ENCODE peak calls at places on chromosomes 13 and 19, in ten cellular contexts. E is esophagus muscularis mucosa, B is transverse colon, U is stomach, V is SK-N-SH, Q is H1, R is K562, N is upper lobe of left lung, G is sigmoid colon, F is HepG2. H is an unnamed sample.

GRCh38 chr13:21971662-21972635 is 301.1 kb downstream of the FGF9 start:
- DNase-seq in E (no peak), B (no peak), U (no peak), V (no peak), Q (no peak), R (no peak), N (no peak), G (no peak), F (no peak), H (no peak)

GRCh38 chr13:23570931-23571330 is 719 bp downstream of the TNFRSF19 start:
- DNase-seq in E (no peak), B (no peak), U (no peak), V (no peak), Q (no peak), R (no peak), N (no peak), G (no peak), F (peak), H (no peak)

GRCh38 chr13:42969558-42970172 is 22.4 kb downstream of the EPSTI1 start:
- DNase-seq in E (peak), B (peak), U (peak), V (peak), Q (peak), R (peak), N (no peak), G (peak), F (peak), H (peak)

GRCh38 chr13:84985860-84986259 is 813.4 kb downstream of the SLITRK6 start:
- DNase-seq in E (no peak), B (no peak), U (no peak), V (no peak), Q (no peak), R (no peak), N (no peak), G (no peak), F (no peak), H (no peak)

GRCh38 chr19:17938092-17938845 is 5.5 kb downstream of the CCDC124 start:
- DNase-seq in E (no peak), B (peak), U (peak), V (peak), Q (peak), R (peak), N (no peak), G (peak), F (peak), H (no peak)

GRCh38 chr19:44757057-44757734 is 8.7 kb downstream of the BCL3 start:
- DNase-seq in E (no peak), B (peak), U (peak), V (peak), Q (peak), R (peak), N (peak), G (peak), F (no peak), H (no peak)

GRCh38 chr19:46859637-46860124 is 1.1 kb upstream of the ARHGAP35 start:
- DNase-seq in E (no peak), B (peak), U (peak), V (peak), Q (no peak), R (peak), N (no peak), G (peak), F (peak), H (peak)

GRCh38 chr19:21749090-21749489 is 18.3 kb downstream of the ZNF100 start:
- DNase-seq in E (no peak), B (no peak), U (no peak), V (no peak), Q (no peak), R (no peak), N (no peak), G (no peak), F (no peak), H (no peak)

GRCh38 chr19:47156861-47157454 is 26.3 kb downstream of the SAE1 start:
- DNase-seq in E (no peak), B (no peak), U (no peak), V (no peak), Q (no peak), R (no peak), N (no peak), G (no peak), F (no peak), H (no peak)

GRCh38 chr19:44745386-44745831 is 3.1 kb upstream of the BCL3 start:
- DNase-seq in E (peak), B (peak), U (peak), V (no peak), Q (no peak), R (no peak), N (peak), G (peak), F (no peak), H (peak)

GRCh38 chr19:1538978-1539377 is 15.1 kb downstream of the PLK5 start:
- DNase-seq in E (no peak), B (no peak), U (no peak), V (no peak), Q (no peak), R (no peak), N (no peak), G (no peak), F (no peak), H (no peak)

GRCh38 chr19:13588953-13589833 is 82.9 kb upstream of the CACNA1A start:
- DNase-seq in E (no peak), B (peak), U (peak), V (peak), Q (peak), R (peak), N (peak), G (peak), F (peak), H (peak)

GRCh38 chr19:29876414-29876813 is 64.6 kb downstream of the CCNE1 start:
- DNase-seq in E (no peak), B (no peak), U (no peak), V (no peak), Q (no peak), R (no peak), N (no peak), G (no peak), F (no peak), H (no peak)

GRCh38 chr13:26442541-26442940 is 114.9 kb upstream of the WASF3 start:
- DNase-seq in E (no peak), B (no peak), U (no peak), V (no peak), Q (no peak), R (no peak), N (no peak), G (no peak), F (no peak), H (no peak)

GRCh38 chr13:80214521-80214941 is 126.4 kb downstream of the SPRY2 start:
- DNase-seq in E (no peak), B (no peak), U (no peak), V (peak), Q (no peak), R (no peak), N (no peak), G (no peak), F (no peak), H (no peak)

GRCh38 chr19:33404916-33405315 is 31.4 kb downstream of the CEBPG start:
- DNase-seq in E (no peak), B (peak), U (no peak), V (no peak), Q (no peak), R (no peak), N (peak), G (peak), F (no peak), H (peak)

GRCh38 chr13:106522898-106523525 is 12.4 kb downstream of the EFNB2 start:
- DNase-seq in E (no peak), B (peak), U (no peak), V (no peak), Q (no peak), R (no peak), N (no peak), G (no peak), F (no peak), H (no peak)

GRCh38 chr19:12721656-12722565 is 1.8 kb downstream of the TNPO2 start:
- DNase-seq in E (peak), B (peak), U (peak), V (peak), Q (peak), R (peak), N (peak), G (peak), F (peak), H (peak)

GRCh38 chr13:97254809-97255208 is 32.7 kb downstream of the MBNL2 start:
- DNase-seq in E (no peak), B (no peak), U (no peak), V (no peak), Q (no peak), R (no peak), N (no peak), G (no peak), F (no peak), H (no peak)

GRCh38 chr19:4375164-4375619 is 25.2 kb downstream of the SH3GL1 start:
- DNase-seq in E (no peak), B (peak), U (peak), V (peak), Q (peak), R (peak), N (peak), G (peak), F (peak), H (no peak)

GRCh38 chr13:71871180-71871754 is 4.3 kb upstream of the DACH1 start:
- DNase-seq in E (no peak), B (no peak), U (no peak), V (no peak), Q (no peak), R (no peak), N (no peak), G (no peak), F (no peak), H (no peak)

GRCh38 chr19:54587026-54587425 is 6.4 kb upstream of the LILRA1 start:
- DNase-seq in E (no peak), B (no peak), U (no peak), V (no peak), Q (no peak), R (no peak), N (no peak), G (no peak), F (no peak), H (no peak)

GRCh38 chr19:7902796-7903243 is 857 bp upstream of the MAP2K7 start:
- DNase-seq in E (no peak), B (peak), U (no peak), V (no peak), Q (no peak), R (no peak), N (no peak), G (no peak), F (no peak), H (no peak)

GRCh38 chr19:50328257-50329145 is 676 bp downstream of the KCNC3 start:
- DNase-seq in E (no peak), B (no peak), U (no peak), V (peak), Q (peak), R (peak), N (peak), G (no peak), F (no peak), H (no peak)

GRCh38 chr13:35733832-35734231 is 257.3 kb upstream of the MAB21L1 start:
- DNase-seq in E (peak), B (no peak), U (no peak), V (no peak), Q (no peak), R (no peak), N (no peak), G (no peak), F (no peak), H (no peak)

GRCh38 chr19:2578391-2578826 is 102.5 kb downstream of the GADD45B start:
- DNase-seq in E (no peak), B (peak), U (peak), V (no peak), Q (peak), R (no peak), N (peak), G (peak), F (no peak), H (peak)

GRCh38 chr19:40445945-40446784 is 2.0 kb upstream of the SERTAD3 start:
- DNase-seq in E (no peak), B (peak), U (no peak), V (no peak), Q (peak), R (peak), N (no peak), G (no peak), F (no peak), H (no peak)

GRCh38 chr19:43124360-43124759 is 41.9 kb upstream of the PSG2 start:
- DNase-seq in E (no peak), B (no peak), U (no peak), V (no peak), Q (no peak), R (peak), N (no peak), G (no peak), F (no peak), H (no peak)

GRCh38 chr19:29858000-29858596 is 46.3 kb downstream of the CCNE1 start:
- DNase-seq in E (no peak), B (peak), U (peak), V (peak), Q (peak), R (peak), N (peak), G (peak), F (no peak), H (no peak)

DNA sequence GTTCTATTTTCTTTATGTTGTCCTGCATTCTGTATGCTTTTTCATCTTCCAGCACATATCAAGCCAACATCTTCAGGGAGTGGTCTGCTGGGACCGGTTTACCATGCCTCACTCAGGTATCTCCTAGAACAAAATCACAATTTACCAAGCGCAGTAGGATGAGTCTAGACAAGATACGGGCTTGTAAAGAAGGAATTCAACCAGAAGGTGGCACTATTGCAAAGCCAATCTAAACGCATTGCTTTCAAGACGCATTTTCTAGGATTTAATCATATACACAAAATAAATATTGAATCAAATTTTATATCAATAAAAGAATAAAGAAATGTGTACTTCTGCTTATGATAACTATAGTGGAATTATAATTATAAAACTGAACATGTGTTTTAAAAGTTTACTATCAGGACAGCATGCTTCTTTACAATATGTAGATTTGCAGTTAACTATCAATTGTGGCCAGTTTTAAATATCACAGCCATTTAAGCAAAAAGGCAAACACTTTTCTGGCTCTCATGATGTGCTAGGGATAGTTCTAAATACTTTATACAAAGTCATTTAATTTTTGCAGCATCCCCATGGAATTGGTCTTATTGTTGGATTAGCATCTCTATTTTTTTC is 16.1 kb upstream of the TPP2 start:
- DNase-seq in E (no peak), B (no peak), U (no peak), V (peak), Q (no peak), R (peak), N (no peak), G (no peak), F (peak), H (no peak)
- TF ChIP-seq EP300 in E (no peak), B (no peak), U (no peak), V (no peak), Q (no peak), R (no peak), N (no peak), G (no peak), F (no peak), H (no peak)

GRCh38 chr13:40940841-40941240 is 78.3 kb downstream of the ELF1 start:
- DNase-seq in E (no peak), B (no peak), U (no peak), V (no peak), Q (no peak), R (no peak), N (no peak), G (no peak), F (no peak), H (no peak)
- H3K4me3 ChIP-seq in E (no peak), B (no peak), U (no peak), V (no peak), Q (no peak), R (no peak), N (no peak), G (no peak), F (no peak), H (no peak)

GRCh38 chr13:113659337-113659736 is 1.3 kb upstream of the ATP4B start:
- DNase-seq in E (no peak), B (no peak), U (no peak), V (no peak), Q (no peak), R (no peak), N (no peak), G (no peak), F (no peak), H (no peak)

GRCh38 chr13:113658836-113659235 is 838 bp upstream of the ATP4B start:
- DNase-seq in E (no peak), B (peak), U (peak), V (no peak), Q (no peak), R (no peak), N (no peak), G (peak), F (no peak), H (peak)

GRCh38 chr13:113656831-113657671 is 947 bp downstream of the ATP4B start:
- DNase-seq in E (no peak), B (peak), U (peak), V (no peak), Q (no peak), R (no peak), N (peak), G (peak), F (no peak), H (peak)

GRCh38 chr13:113660066-113660465 is 2.1 kb upstream of the ATP4B start:
- DNase-seq in E (no peak), B (no peak), U (peak), V (no peak), Q (no peak), R (no peak), N (no peak), G (peak), F (no peak), H (no peak)

DNA sequence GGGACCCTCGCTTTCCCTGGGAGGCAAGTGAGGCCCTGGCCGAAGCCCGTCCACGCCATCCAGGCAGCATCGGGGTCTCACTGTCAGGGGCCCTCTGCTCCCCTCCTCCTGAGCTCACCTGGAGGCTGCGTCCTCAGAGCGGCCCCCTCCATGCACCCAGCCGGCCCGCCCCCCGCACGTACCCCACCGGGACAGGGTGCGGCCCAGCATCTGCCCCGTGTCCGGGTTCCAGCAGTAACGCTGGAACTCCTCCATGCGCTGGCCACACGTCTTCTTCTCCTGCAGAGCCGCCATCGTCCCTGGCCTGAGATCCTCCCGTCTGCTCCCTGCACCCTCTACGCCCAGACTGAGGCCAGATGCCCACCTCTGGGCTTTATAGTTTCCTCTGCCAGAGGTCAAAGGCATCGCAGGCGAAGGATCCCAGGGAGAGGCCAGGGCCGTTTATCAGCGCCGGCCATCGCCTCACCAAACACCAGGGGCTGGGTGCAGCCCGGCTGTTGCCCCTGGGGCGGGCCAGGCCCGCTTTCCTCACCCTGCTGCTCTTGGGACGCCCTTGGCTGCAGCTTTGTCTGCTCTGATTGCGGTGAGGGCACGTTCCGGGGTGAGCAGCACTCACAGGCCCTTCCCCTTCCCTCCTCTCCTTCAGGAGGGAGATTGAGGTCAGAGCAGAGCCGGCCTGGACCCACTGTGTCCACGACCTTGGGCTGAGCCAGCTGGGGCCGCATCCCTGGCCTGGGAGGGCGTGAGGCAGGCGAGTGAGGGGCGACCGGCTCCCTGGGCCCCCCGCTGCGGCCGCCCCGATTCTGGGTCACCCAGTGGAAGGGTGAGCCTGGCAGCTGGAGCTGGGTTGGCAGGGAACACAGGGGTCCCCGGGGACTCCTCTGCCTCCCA is at the start of gene ATP4B:
- DNase-seq in E (no peak), B (peak), U (peak), V (peak), Q (no peak), R (no peak), N (peak), G (peak), F (no peak), H (peak)
- TF ChIP-seq POLR2AphosphoS5 in E (no peak), B (no peak), U (peak), V (no peak), Q (no peak), R (no peak), N (no peak), G (no peak), F (no peak), H (no peak)

GRCh38 chr13:75312884-75313520 is 169.0 kb downstream of the TBC1D4 start:
- DNase-seq in E (no peak), B (no peak), U (no peak), V (no peak), Q (no peak), R (no peak), N (no peak), G (no peak), F (no peak), H (no peak)
- TF ChIP-seq EP300 in E (no peak), B (no peak), U (no peak), V (no peak), Q (no peak), R (no peak), N (no peak), G (no peak), F (no peak), H (no peak)

DNA sequence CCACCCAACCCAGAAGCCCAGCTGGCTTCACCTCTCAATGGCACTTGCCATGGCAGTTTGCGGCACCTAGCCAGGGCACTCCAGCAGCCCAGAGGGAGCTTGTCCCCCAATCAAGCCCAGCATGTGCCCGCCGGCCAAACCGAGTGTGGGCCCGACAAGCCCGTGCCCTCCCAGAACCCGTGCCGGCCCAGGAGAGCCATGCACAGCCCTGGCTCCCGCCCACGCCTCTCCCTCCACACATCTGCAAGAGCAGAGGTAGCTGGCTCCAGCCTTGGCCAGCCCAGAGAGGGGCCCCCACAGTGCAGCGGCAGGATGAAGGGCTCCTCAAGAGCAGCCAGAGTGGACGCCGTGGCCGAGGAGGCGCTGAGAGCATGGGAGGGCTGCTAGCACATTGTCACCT is 2278.0 kb upstream of the PCDH20 start:
- DNase-seq in E (no peak), B (no peak), U (no peak), V (no peak), Q (no peak), R (no peak), N (peak), G (no peak), F (no peak), H (no peak)
- H3K4me3 ChIP-seq in E (no peak), B (no peak), U (no peak), V (no peak), Q (no peak), R (no peak), N (no peak), G (no peak), F (no peak), H (no peak)

GRCh38 chr19:37304884-37305255 is 66.0 kb upstream of the ZNF527 start:
- DNase-seq in E (no peak), B (no peak), U (no peak), V (no peak), Q (no peak), R (no peak), N (peak), G (no peak), F (no peak), H (peak)

GRCh38 chr19:37303591-37304171 is 67.2 kb upstream of the ZNF527 start:
- DNase-seq in E (no peak), B (no peak), U (no peak), V (peak), Q (no peak), R (no peak), N (peak), G (peak), F (no peak), H (no peak)

GRCh38 chr19:37306383-37306963 is 64.4 kb upstream of the ZNF527 start:
- DNase-seq in E (no peak), B (no peak), U (no peak), V (no peak), Q (no peak), R (no peak), N (peak), G (no peak), F (no peak), H (no peak)

GRCh38 chr19:37309834-37310575 is 60.9 kb upstream of the ZNF527 start:
- DNase-seq in E (no peak), B (no peak), U (no peak), V (peak), Q (no peak), R (no peak), N (no peak), G (no peak), F (no peak), H (no peak)

GRCh38 chr19:37304190-37304883 is 66.6 kb upstream of the ZNF527 start:
- DNase-seq in E (no peak), B (peak), U (no peak), V (peak), Q (no peak), R (peak), N (peak), G (peak), F (no peak), H (peak)
- TF ChIP-seq POLR2AphosphoS5 in E (peak), B (no peak), U (no peak), V (no peak), Q (no peak), R (no peak), N (no peak), G (peak), F (no peak), H (no peak)

H was measured in suprapubic skin.